ENCODE peak calls at places on chromosome 21, in eight cellular contexts. V is mesothelial cell of epicardium, Z is fibroblast of mammary gland, O is heart left ventricle, M is RWPE1, U is left lung, Q is endothelial cell, W is H9. E is an unnamed sample.

GRCh38 chr21:46206163-46207005 is 22.1 kb upstream of the SPATC1L start:
- DNase-seq in M (no peak), Z (no peak), U (no peak), O (no peak), Q (no peak), W (no peak), V (no peak), E (no peak)

GRCh38 chr21:16218682-16219343 is 489.0 kb downstream of the USP25 start:
- DNase-seq in W (no peak), U (no peak), Q (no peak), O (no peak), V (no peak), M (no peak), Z (no peak), E (no peak)

GRCh38 chr21:21816778-21817177 is 818.6 kb downstream of the NCAM2 start:
- DNase-seq in W (no peak), M (no peak), Z (no peak), V (no peak), Q (no peak), U (no peak), O (no peak), E (no peak)

GRCh38 chr21:45858180-45858579 is 123.4 kb upstream of the COL6A1 start:
- DNase-seq in U (peak; percentile 42), W (peak; percentile 23), O (no peak), Q (no peak), M (no peak), Z (no peak), V (peak; percentile 20), E (no peak)

GRCh38 chr21:46500224-46500861 is 41.7 kb downstream of the DIP2A start:
- DNase-seq in V (no peak), W (no peak), O (no peak), Z (peak; percentile 31), Q (no peak), U (no peak), M (peak; percentile 22), E (no peak)

GRCh38 chr21:15241997-15242767 is 177.4 kb upstream of the NRIP1 start:
- DNase-seq in V (no peak), Z (no peak), W (peak; percentile 57), U (no peak), O (no peak), M (no peak), Q (no peak), E (no peak)

GRCh38 chr21:10418649-10419048 is 102.7 kb upstream of the TPTE start:
- DNase-seq in U (no peak), Z (no peak), W (no peak), Q (no peak), O (no peak), V (no peak), M (no peak), E (no peak)

GRCh38 chr21:22827422-22827821 is 1829.2 kb downstream of the NCAM2 start:
- DNase-seq in V (no peak), W (no peak), O (no peak), U (no peak), Q (no peak), Z (no peak), M (no peak), E (no peak)

GRCh38 chr21:38250991-38251418 is 5.8 kb upstream of the KCNJ15 start:
- DNase-seq in W (no peak), U (no peak), M (no peak), O (no peak), Z (no peak), Q (no peak), V (no peak), E (no peak)

GRCh38 chr21:38506606-38507331 is 8.5 kb upstream of the ERG start:
- DNase-seq in U (peak; percentile 79), W (no peak), V (no peak), M (no peak), Q (no peak), O (no peak), Z (no peak), E (no peak)

GRCh38 chr21:21664871-21665270 is 666.7 kb downstream of the NCAM2 start:
- DNase-seq in W (no peak), O (no peak), Q (no peak), Z (peak; percentile 68), U (no peak), M (no peak), V (no peak), E (no peak)

DNA sequence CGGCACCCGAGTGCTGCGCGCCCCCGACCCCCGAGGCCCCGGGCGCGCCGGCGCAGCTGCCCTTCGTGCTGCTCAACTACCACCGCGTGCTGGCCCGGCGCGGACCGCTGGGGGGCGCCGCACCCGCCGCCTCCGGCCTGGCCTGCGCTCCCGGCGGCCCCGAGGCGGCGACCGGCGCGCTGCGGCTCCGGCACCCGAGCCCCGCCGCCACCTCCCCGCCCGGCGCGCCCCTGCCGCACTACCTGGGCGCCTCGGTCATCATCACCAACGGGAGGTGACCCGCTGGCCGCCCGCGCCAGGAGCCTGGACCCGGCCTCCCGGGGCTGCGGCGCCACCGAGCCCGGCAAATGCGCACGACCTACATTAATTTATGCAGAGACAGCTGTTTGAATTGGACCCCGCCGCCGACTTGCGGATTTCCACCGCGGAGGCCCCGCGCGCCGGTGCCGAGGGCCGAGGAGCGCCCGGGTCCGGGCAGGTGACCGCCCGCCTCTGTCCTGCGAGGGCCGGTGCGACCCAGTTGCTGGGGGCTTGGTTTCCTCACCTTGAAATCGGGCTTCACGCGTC is 49.0 kb downstream of the SIM2 start:
- DNase-seq in Z (peak; percentile 13), U (no peak), V (peak; percentile 82), O (peak; percentile 47), W (peak; percentile 79), Q (peak; percentile 91), M (no peak), E (no peak)
- TF ChIP-seq CTCF in Z (no peak), U (no peak), V (no peak), O (no peak), W (peak; percentile 36), Q (no peak), M (no peak), E (no peak)

DNA sequence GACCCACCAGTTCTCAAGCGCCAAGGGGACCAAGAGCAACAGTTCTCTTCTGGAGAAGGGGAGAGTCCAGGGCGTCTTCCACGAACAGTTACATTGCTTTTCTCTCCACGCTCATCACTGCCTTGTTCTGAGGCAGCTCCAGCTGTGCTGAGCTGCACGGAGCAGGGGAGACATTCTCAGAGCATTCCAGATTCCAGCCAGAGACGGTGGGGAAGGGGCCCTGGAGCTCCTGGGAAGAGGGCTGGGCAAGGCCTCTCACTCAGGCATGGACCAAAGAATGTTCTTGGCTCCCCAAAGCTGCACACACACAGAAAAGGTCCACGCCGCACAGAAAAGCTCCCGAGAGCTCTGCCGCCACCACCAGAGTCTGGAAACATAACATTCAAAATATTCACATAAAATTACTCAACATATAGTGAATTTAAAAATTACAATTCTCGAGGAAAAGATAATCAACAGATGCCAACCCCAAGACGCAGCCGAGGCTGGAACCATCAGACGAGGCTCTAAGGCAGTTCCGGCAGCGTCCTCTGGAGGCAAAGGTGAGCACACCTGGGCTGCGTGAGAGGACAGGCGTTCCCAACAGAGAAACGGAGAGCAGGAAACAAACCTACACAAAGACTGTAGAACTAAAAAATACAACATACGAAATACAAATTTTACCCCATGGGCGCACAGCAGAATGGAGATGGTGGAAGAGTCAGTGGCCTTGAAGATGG is 40.5 kb downstream of the UBE2G2 start:
- DNase-seq in W (peak; percentile 69), O (no peak), V (peak; percentile 39), Z (no peak), U (no peak), M (no peak), Q (no peak), E (no peak)
- TF ChIP-seq CTCF in W (peak; percentile 84), O (no peak), V (peak; percentile 23), Z (peak; percentile 19), U (no peak), M (peak; percentile 30), Q (no peak), E (no peak)

GRCh38 chr21:34357889-34358288 is 5.9 kb upstream of the KCNE2 start:
- DNase-seq in Q (no peak), W (no peak), Z (no peak), M (no peak), U (no peak), V (no peak), O (no peak), E (peak; percentile 5)

GRCh38 chr21:34363733-34364132 is at the start of gene KCNE2:
- DNase-seq in Q (no peak), W (no peak), U (no peak), O (no peak), Z (no peak), V (no peak), M (no peak), E (peak; percentile 39)

GRCh38 chr21:34358866-34359265 is 4.9 kb upstream of the KCNE2 start:
- DNase-seq in W (no peak), U (no peak), O (no peak), Q (no peak), Z (no peak), V (no peak), M (no peak), E (no peak)

GRCh38 chr21:34362670-34363069 is 1.1 kb upstream of the KCNE2 start:
- DNase-seq in V (no peak), Q (no peak), O (no peak), M (no peak), Z (no peak), U (no peak), W (no peak), E (peak; percentile 16)

GRCh38 chr21:34360488-34361241 is 3.1 kb upstream of the KCNE2 start:
- DNase-seq in Z (no peak), U (no peak), Q (no peak), M (no peak), W (no peak), O (no peak), V (no peak), E (no peak)
- TF ChIP-seq CTCF in Z (no peak), U (no peak), Q (no peak), M (no peak), W (no peak), O (no peak), V (no peak), E (no peak)

GRCh38 chr21:42513151-42513984 is at the start of gene SLC37A1:
- DNase-seq in O (no peak), Q (peak; percentile 42), Z (no peak), U (peak; percentile 91), M (peak; percentile 29), V (no peak), W (peak; percentile 65), E (peak; percentile 73)
- TF ChIP-seq CTCF in O (no peak), Q (no peak), Z (no peak), U (no peak), M (no peak), V (no peak), W (no peak), E (no peak)

GRCh38 chr21:39852021-39852721 is 15.1 kb upstream of the PCP4 start:
- DNase-seq in V (no peak), O (no peak), Q (no peak), Z (no peak), M (no peak), W (no peak), U (no peak), E (no peak)

GRCh38 chr21:39850333-39850732 is 16.9 kb upstream of the PCP4 start:
- DNase-seq in M (no peak), U (no peak), V (no peak), O (no peak), Q (no peak), W (no peak), Z (no peak), E (no peak)

GRCh38 chr21:39851219-39851618 is 16.0 kb upstream of the PCP4 start:
- DNase-seq in U (no peak), M (no peak), Z (no peak), Q (no peak), O (no peak), V (no peak), W (no peak), E (no peak)

GRCh38 chr21:39852726-39853510 is 14.3 kb upstream of the PCP4 start:
- DNase-seq in Z (no peak), Q (no peak), W (no peak), V (no peak), U (no peak), M (no peak), O (no peak), E (no peak)

GRCh38 chr21:39854572-39854971 is 12.7 kb upstream of the PCP4 start:
- DNase-seq in V (no peak), Z (no peak), W (no peak), U (no peak), M (no peak), Q (no peak), O (no peak), E (no peak)
- TF ChIP-seq CTCF in V (no peak), Z (no peak), W (peak; percentile 53), U (no peak), M (no peak), Q (no peak), O (no peak), E (no peak)

E was measured in ascending aorta.